ENCODE peak calls at places on chromosomes 11 and 22, in eight cellular contexts. A, L, I, B, Y, D, M and K are unnamed samples.

GRCh38 chr22:50473088-50473487 is 1.7 kb downstream of the SBF1 start:
- DNase-seq in A (no peak), L (no peak), I (no peak), B (peak; percentile 41), Y (no peak), D (peak; percentile 61), M (no peak), K (peak; percentile 54)

GRCh38 chr11:25351091-25351803 is 854.4 kb downstream of the LUZP2 start:
- DNase-seq in A (no peak), L (no peak), I (no peak), B (no peak), Y (no peak), D (peak; percentile 32), M (no peak), K (no peak)

GRCh38 chr11:128688896-128689546 is 4.9 kb upstream of the FLI1 start:
- DNase-seq in A (no peak), L (no peak), I (no peak), B (no peak), Y (no peak), D (no peak), M (no peak), K (no peak)

GRCh38 chr22:49565516-49565855 is 262.2 kb downstream of the BRD1 start:
- DNase-seq in A (no peak), L (no peak), I (no peak), B (no peak), Y (no peak), D (peak; percentile 33), M (no peak), K (no peak)

GRCh38 chr22:30396871-30397655 is at the start of gene SEC14L2:
- DNase-seq in A (peak; percentile 72), L (peak; percentile 45), I (no peak), B (peak; percentile 78), Y (no peak), D (peak; percentile 86), M (no peak), K (peak; percentile 76)

GRCh38 chr11:76456571-76456970 is 11.8 kb downstream of the EMSY start:
- DNase-seq in A (no peak), L (no peak), I (no peak), B (no peak), Y (no peak), D (no peak), M (no peak), K (no peak)

GRCh38 chr11:67273260-67273990 is 7.2 kb downstream of the GRK2 start:
- DNase-seq in A (no peak), L (no peak), I (no peak), B (peak; percentile 11), Y (no peak), D (peak; percentile 80), M (no peak), K (no peak)

GRCh38 chr11:107598225-107599139 is 7.5 kb downstream of the ELMOD1 start:
- DNase-seq in A (no peak), L (no peak), I (no peak), B (no peak), Y (no peak), D (no peak), M (no peak), K (peak; percentile 34)

GRCh38 chr11:12029738-12030363 is 21.4 kb upstream of the DKK3 start:
- DNase-seq in A (no peak), L (no peak), I (no peak), B (no peak), Y (no peak), D (no peak), M (no peak), K (no peak)

GRCh38 chr11:69708731-69709401 is 5.0 kb upstream of the FGF19 start:
- DNase-seq in A (no peak), L (no peak), I (no peak), B (no peak), Y (no peak), D (no peak), M (no peak), K (no peak)

GRCh38 chr11:26841818-26842457 is 120.1 kb upstream of the SLC5A12 start:
- DNase-seq in A (no peak), L (no peak), I (no peak), B (no peak), Y (no peak), D (no peak), M (peak; percentile 33), K (no peak)

GRCh38 chr11:8018742-8019631 is 31.9 kb downstream of the EIF3F start:
- DNase-seq in A (peak; percentile 76), L (peak; percentile 53), I (no peak), B (peak; percentile 60), Y (no peak), D (peak; percentile 92), M (peak; percentile 48), K (peak; percentile 47)

GRCh38 chr11:101718406-101718805 is 134.6 kb upstream of the TRPC6 start:
- DNase-seq in A (no peak), L (no peak), I (no peak), B (no peak), Y (no peak), D (no peak), M (peak; percentile 32), K (no peak)

GRCh38 chr11:47108214-47108613 is 68.5 kb downstream of the ARFGAP2 start:
- DNase-seq in A (no peak), L (no peak), I (no peak), B (no peak), Y (no peak), D (no peak), M (no peak), K (no peak)

GRCh38 chr11:8168485-8169257 is at the start of gene RIC3:
- DNase-seq in A (peak; percentile 42), L (peak; percentile 4), I (no peak), B (peak; percentile 30), Y (no peak), D (peak; percentile 82), M (no peak), K (no peak)

GRCh38 chr11:12287009-12287373 is 90.4 kb upstream of the PARVA start:
- DNase-seq in A (no peak), L (no peak), I (peak; percentile 90), B (peak; percentile 35), Y (peak; percentile 84), D (peak; percentile 85), M (peak; percentile 94), K (peak; percentile 63)

GRCh38 chr22:41256898-41257260 is 16.1 kb upstream of the CHADL start:
- DNase-seq in A (no peak), L (no peak), I (peak; percentile 66), B (no peak), Y (no peak), D (no peak), M (peak; percentile 25), K (no peak)

GRCh38 chr11:122617297-122617696 is 38.2 kb upstream of the UBASH3B start:
- DNase-seq in A (no peak), L (no peak), I (no peak), B (no peak), Y (no peak), D (no peak), M (no peak), K (no peak)

GRCh38 chr11:117771841-117772240 is 25.2 kb downstream of the DSCAML1 start:
- DNase-seq in A (no peak), L (no peak), I (no peak), B (no peak), Y (no peak), D (no peak), M (no peak), K (no peak)

GRCh38 chr22:49600891-49601431 is 226.7 kb downstream of the BRD1 start:
- DNase-seq in A (no peak), L (no peak), I (no peak), B (no peak), Y (no peak), D (no peak), M (no peak), K (no peak)

GRCh38 chr11:59172345-59173079 is 580 bp downstream of the DTX4 start:
- DNase-seq in A (no peak), L (no peak), I (no peak), B (peak; percentile 52), Y (no peak), D (peak; percentile 83), M (no peak), K (peak; percentile 54)

GRCh38 chr11:2164861-2165555 is 4.0 kb upstream of the INS start:
- DNase-seq in A (no peak), L (no peak), I (no peak), B (no peak), Y (no peak), D (no peak), M (no peak), K (no peak)

GRCh38 chr11:117191680-117192400 is 7.3 kb upstream of the TAGLN start:
- DNase-seq in A (no peak), L (no peak), I (no peak), B (no peak), Y (no peak), D (peak; percentile 69), M (no peak), K (no peak)

GRCh38 chr11:44464741-44465140 is 100.7 kb upstream of the CD82 start:
- DNase-seq in A (no peak), L (no peak), I (no peak), B (no peak), Y (no peak), D (no peak), M (no peak), K (no peak)
- TF ChIP-seq CTCF in A (no peak), L (peak; percentile 30), I (no peak), B (no peak), Y (no peak), D (no peak), M (no peak), K (no peak)

GRCh38 chr22:20526628-20527355 is 19.4 kb downstream of the MED15 start:
- DNase-seq in A (no peak), L (no peak), I (no peak), B (no peak), Y (no peak), D (no peak), M (peak; percentile 71), K (no peak)
- TF ChIP-seq CTCF in A (no peak), L (no peak), I (peak; percentile 3), B (no peak), Y (peak; percentile 2), D (no peak), M (peak; percentile 49), K (no peak)

GRCh38 chr11:30653606-30654005 is 67.5 kb upstream of the MPPED2 start:
- DNase-seq in A (no peak), L (no peak), I (no peak), B (no peak), Y (no peak), D (no peak), M (no peak), K (no peak)
- TF ChIP-seq CTCF in A (no peak), L (no peak), I (no peak), B (no peak), Y (no peak), D (no peak), M (no peak), K (no peak)

DNA sequence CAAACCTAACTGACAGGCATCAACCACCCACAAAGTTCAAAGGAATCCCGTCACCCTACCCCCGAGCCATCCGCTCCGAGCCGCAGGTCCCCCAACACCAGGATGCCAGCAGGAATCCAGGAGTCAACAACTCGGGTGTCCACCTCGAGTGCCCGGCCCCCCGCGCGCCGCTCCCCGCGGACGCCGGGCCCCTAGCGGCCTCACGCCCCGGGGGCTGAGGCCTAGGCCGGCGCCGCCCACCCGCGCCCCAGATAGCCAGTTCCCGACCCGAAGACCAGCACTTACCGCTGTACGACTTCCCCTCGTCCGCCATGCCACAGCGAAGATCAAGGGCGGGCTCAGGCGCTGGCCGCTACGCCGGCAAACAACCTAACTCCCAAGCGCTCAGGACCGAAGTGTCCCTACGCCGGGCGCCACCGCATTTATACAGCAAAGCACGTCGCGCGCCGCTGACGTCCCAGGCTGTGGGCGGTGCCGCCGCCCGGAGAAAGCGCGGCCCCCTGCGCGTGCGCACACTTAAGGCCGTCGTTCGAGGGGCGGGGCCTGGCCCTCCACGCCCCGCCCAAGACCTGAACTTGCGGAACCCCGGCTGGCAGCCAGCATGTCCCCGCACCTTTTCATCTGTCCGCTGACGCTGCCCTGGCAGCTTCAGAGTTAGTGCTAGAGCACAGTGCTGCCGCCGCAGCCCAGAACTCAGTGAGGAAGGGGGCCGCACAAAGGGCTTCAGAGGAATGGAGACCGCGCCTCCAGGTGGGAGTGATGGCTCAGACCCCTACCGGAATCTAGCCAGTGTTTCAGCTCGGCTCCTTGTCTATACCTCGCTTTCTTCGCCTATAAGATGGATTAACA is at the start of gene NXF1:
- DNase-seq in A (peak; percentile 95), L (peak; percentile 99), I (peak; percentile 83), B (peak; percentile 96), Y (peak; percentile 90), D (peak; percentile 99), M (peak; percentile 85), K (peak; percentile 95)
- TF ChIP-seq CTCF in A (peak; percentile 31), L (peak; percentile 49), I (peak; percentile 26), B (peak; percentile 43), Y (no peak), D (no peak), M (peak; percentile 39), K (no peak)